ENCODE peak calls at places on chromosomes 13 and 19, in seven cellular contexts. S, L, N, I, F, O and D are unnamed samples.

GRCh38 chr19:54518844-54519243 is 16.2 kb downstream of the LAIR2 start:
- DNase-seq in S (no peak), L (no peak), N (no peak), I (peak; percentile 68), F (no peak), O (no peak), D (no peak)

GRCh38 chr13:33392794-33393371 is 107.3 kb upstream of the STARD13 start:
- DNase-seq in S (no peak), L (no peak), N (no peak), I (no peak), F (no peak), O (no peak), D (no peak)

GRCh38 chr13:100234524-100235136 is 145.7 kb downstream of the PCCA start:
- DNase-seq in S (peak; percentile 70), L (no peak), N (peak; percentile 56), I (no peak), F (no peak), O (no peak), D (peak; percentile 67)

GRCh38 chr13:63024458-63024857 is 1608.8 kb upstream of the PCDH20 start:
- DNase-seq in S (no peak), L (no peak), N (no peak), I (no peak), F (no peak), O (no peak), D (peak; percentile 44)

GRCh38 chr19:51712461-51713081 is 11.2 kb downstream of the HAS1 start:
- DNase-seq in S (no peak), L (peak; percentile 38), N (peak; percentile 52), I (no peak), F (peak; percentile 87), O (peak; percentile 73), D (peak; percentile 27)

GRCh38 chr13:40672310-40673060 is 6.0 kb upstream of the FOXO1 start:
- DNase-seq in S (peak; percentile 78), L (peak; percentile 49), N (peak; percentile 69), I (peak; percentile 90), F (peak; percentile 72), O (no peak), D (peak; percentile 76)

GRCh38 chr19:34555447-34555846 is 73.9 kb downstream of the WTIP start:
- DNase-seq in S (no peak), L (peak; percentile 6), N (peak; percentile 20), I (peak; percentile 5), F (peak; percentile 67), O (peak; percentile 33), D (peak; percentile 1)

GRCh38 chr19:42657551-42657950 is 62.8 kb upstream of the CEACAM8 start:
- DNase-seq in S (peak; percentile 8), L (no peak), N (peak; percentile 63), I (no peak), F (no peak), O (no peak), D (peak; percentile 28)

GRCh38 chr19:46265217-46265828 is 31.5 kb upstream of the HIF3A start:
- DNase-seq in S (peak; percentile 56), L (peak; percentile 77), N (peak; percentile 84), I (peak; percentile 83), F (peak; percentile 91), O (peak; percentile 89), D (peak; percentile 82)

GRCh38 chr13:50161052-50161451 is 145.8 kb downstream of the KCNRG start:
- DNase-seq in S (peak; percentile 42), L (no peak), N (peak; percentile 58), I (no peak), F (no peak), O (no peak), D (peak; percentile 58)

GRCh38 chr13:76976488-76976887 is 15.4 kb upstream of the CLN5 start:
- DNase-seq in S (peak; percentile 87), L (peak; percentile 28), N (no peak), I (no peak), F (no peak), O (no peak), D (no peak)

GRCh38 chr13:71866173-71867091 is 572 bp downstream of the DACH1 start:
- DNase-seq in S (no peak), L (peak; percentile 47), N (peak; percentile 24), I (peak; percentile 51), F (peak; percentile 33), O (peak; percentile 71), D (peak; percentile 17)

GRCh38 chr13:100512422-100512821 is 76.2 kb downstream of the GGACT start:
- DNase-seq in S (peak; percentile 46), L (peak; percentile 6), N (no peak), I (no peak), F (no peak), O (no peak), D (peak; percentile 66)

GRCh38 chr19:54430306-54431254 is 15.3 kb downstream of the TTYH1 start:
- DNase-seq in S (no peak), L (peak; percentile 81), N (peak; percentile 55), I (peak; percentile 49), F (peak; percentile 83), O (peak; percentile 74), D (no peak)

GRCh38 chr13:93388701-93389100 is 162.1 kb downstream of the GPC6 start:
- DNase-seq in S (peak; percentile 53), L (no peak), N (peak; percentile 47), I (no peak), F (no peak), O (no peak), D (peak; percentile 62)

GRCh38 chr19:8444677-8445487 is at the start of gene HNRNPM:
- DNase-seq in S (peak; percentile 87), L (peak; percentile 100), N (peak; percentile 99), I (peak; percentile 99), F (peak; percentile 97), O (peak; percentile 99), D (peak; percentile 93)

GRCh38 chr19:35977446-35978222 is 17.4 kb upstream of the SDHAF1 start:
- DNase-seq in S (no peak), L (no peak), N (peak; percentile 6), I (no peak), F (peak; percentile 95), O (peak; percentile 79), D (no peak)

GRCh38 chr19:7419153-7419552 is 69.7 kb downstream of the PEX11G start:
- DNase-seq in S (no peak), L (no peak), N (no peak), I (no peak), F (no peak), O (no peak), D (no peak)
- H4K20me1 ChIP-seq in S (peaks cover 66% of the 10 kb centered on the region), L (peaks cover 6% of the 10 kb centered on the region), N (peaks cover 2% of the 10 kb centered on the region), I (no peaks in the 10 kb centered on the region), F (no peaks in the 10 kb centered on the region), O (peaks cover 14% of the 10 kb centered on the region), D (no peaks in the 10 kb centered on the region)

GRCh38 chr19:44753619-44753931 is 5.1 kb downstream of the BCL3 start:
- DNase-seq in S (no peak), L (no peak), N (no peak), I (no peak), F (no peak), O (no peak), D (no peak)

GRCh38 chr19:44754743-44755066 is 6.2 kb downstream of the BCL3 start:
- DNase-seq in S (no peak), L (no peak), N (no peak), I (no peak), F (peak; percentile 43), O (no peak), D (no peak)

GRCh38 chr19:44753932-44754742 is 5.6 kb downstream of the BCL3 start:
- DNase-seq in S (peak; percentile 82), L (peak; percentile 85), N (peak; percentile 90), I (peak; percentile 55), F (peak; percentile 81), O (peak; percentile 68), D (peak; percentile 88)

GRCh38 chr19:44752123-44752815 is 3.8 kb downstream of the BCL3 start:
- DNase-seq in S (no peak), L (no peak), N (no peak), I (no peak), F (no peak), O (no peak), D (no peak)

DNA sequence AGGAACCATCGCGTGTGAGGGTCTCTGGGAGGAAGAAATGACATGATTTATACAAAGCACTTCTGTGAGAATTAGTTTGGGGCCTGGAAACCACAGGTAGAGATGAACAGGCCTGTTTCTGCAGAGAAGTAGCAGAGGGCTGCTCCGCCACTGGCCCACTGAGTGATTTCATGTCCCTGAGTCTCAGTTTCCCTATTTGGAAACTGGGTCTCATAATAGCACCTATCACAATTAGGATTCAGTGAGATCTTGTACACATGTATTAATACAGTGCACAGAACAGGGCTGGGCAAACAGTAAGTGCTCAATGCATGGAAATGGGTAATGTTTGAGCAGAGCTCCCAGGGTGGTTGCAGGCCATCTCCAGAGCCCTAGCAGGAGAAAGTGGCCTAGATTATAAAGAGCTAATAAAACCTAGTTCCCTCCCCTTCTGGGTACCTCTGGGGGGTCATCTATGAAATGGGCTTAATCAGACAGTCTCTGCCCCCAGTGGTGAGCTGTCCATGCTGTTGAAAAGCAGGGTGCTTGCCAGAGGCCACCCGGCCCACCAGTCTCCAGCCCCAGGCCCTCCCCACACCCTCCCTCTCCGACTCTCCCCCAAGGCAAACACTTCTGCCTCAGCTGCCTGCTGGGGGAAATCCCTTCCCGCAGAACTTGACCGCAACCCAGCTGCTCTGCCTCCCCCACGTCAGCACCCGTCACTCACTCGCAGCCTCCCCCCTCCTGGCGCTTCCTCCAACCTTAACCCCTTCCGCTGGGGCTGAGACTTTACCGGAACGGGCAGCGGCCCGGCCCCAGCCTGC is 4.5 kb downstream of the BCL3 start:
- DNase-seq in S (peak; percentile 99), L (peak; percentile 91), N (peak; percentile 92), I (peak; percentile 91), F (peak; percentile 85), O (peak; percentile 41), D (peak; percentile 98)
- H3K4me1 ChIP-seq in S (peaks cover 59% of the 10 kb centered on the region), L (peaks cover 50% of the 10 kb centered on the region), N (peaks cover 44% of the 10 kb centered on the region), I (peaks cover 44% of the 10 kb centered on the region), F (peaks cover 28% of the 10 kb centered on the region), O (peaks cover 21% of the 10 kb centered on the region), D (peaks cover 48% of the 10 kb centered on the region)

GRCh38 chr13:87614276-87614675 is 56.9 kb upstream of the SLITRK5 start:
- DNase-seq in S (no peak), L (no peak), N (no peak), I (no peak), F (no peak), O (no peak), D (no peak)
- TF ChIP-seq EZH2 in S (no peak), L (no peak), N (no peak), I (no peak), F (no peak), O (no peak), D (no peak)

GRCh38 chr19:17101686-17102628 is 26.4 kb downstream of the MYO9B start:
- DNase-seq in S (no peak), L (no peak), N (no peak), I (no peak), F (no peak), O (no peak), D (no peak)

GRCh38 chr19:17103177-17103576 is 27.6 kb downstream of the MYO9B start:
- DNase-seq in S (no peak), L (peak; percentile 11), N (peak; percentile 52), I (peak; percentile 42), F (peak; percentile 90), O (peak; percentile 26), D (peak; percentile 70)

GRCh38 chr19:17097593-17098126 is 22.1 kb downstream of the MYO9B start:
- DNase-seq in S (no peak), L (peak; percentile 47), N (peak; percentile 66), I (peak; percentile 41), F (no peak), O (no peak), D (peak; percentile 78)

GRCh38 chr19:17095141-17095919 is 19.8 kb downstream of the MYO9B start:
- DNase-seq in S (peak; percentile 37), L (no peak), N (peak; percentile 87), I (no peak), F (no peak), O (no peak), D (peak; percentile 88)

DNA sequence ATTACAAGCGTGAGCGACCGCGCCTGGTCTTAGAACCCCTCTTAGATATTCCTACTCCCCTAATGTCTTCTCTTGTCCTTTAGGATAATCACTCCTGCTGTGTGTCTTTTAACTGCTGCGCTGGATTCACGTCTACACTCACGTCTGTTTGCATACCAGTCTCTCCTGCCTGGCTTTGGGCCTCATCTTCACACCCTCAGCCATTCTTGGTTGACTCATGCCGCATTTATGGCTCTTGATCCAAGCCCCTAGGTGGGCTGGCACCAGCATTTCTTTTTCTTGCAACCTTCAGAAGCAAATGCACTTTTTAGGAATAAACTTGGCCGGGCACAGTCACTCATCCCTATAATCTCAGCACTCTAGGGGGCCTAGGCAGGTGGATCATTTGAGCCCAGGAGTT is 22.7 kb downstream of the MYO9B start:
- DNase-seq in S (no peak), L (no peak), N (no peak), I (no peak), F (no peak), O (no peak), D (no peak)
- H4K20me1 ChIP-seq in S (peaks cover 75% of the 10 kb centered on the region), L (no peaks in the 10 kb centered on the region), N (no peaks in the 10 kb centered on the region), I (peaks cover 5% of the 10 kb centered on the region), F (peaks cover 7% of the 10 kb centered on the region), O (no peaks in the 10 kb centered on the region), D (no peaks in the 10 kb centered on the region)